ENCODE peak calls at places on chromosomes 5 and 9, in eight cellular contexts. Z is stimulated activated CD4-positive, alpha-beta T cell treated with anti-CD3 and anti-CD28 coated beads, TNF-alpha, amount 100 ng/mL, for 48 hours; Q is head of caudate nucleus; I is A549; K is epithelial cell of prostate; P is stimulated activated CD8-positive, alpha-beta memory T cell treated with anti-CD3 and anti-CD28 coated beads, Interleukin-4, amount 100 ng/mL, for 1 hour; N is T-helper 22 cell; A is glutamatergic neuron. X is an unnamed sample.

GRCh38 chr9:77464591-77465125 is 183.5 kb downstream of the GNA14 start:
- DNase-seq in Q (no peak), N (no peak), A (no peak), Z (no peak), I (no peak), K (no peak), P (no peak), X (no peak)

GRCh38 chr5:133831506-133832224 is 136.8 kb downstream of the C5orf15 start:
- DNase-seq in Q (no peak), N (no peak), P (no peak), K (peak; percentile 36), A (no peak), I (no peak), Z (no peak), X (no peak)

GRCh38 chr5:31585519-31586270 is 53.2 kb upstream of the PDZD2 start:
- DNase-seq in Q (no peak), A (no peak), Z (no peak), P (no peak), K (no peak), I (no peak), N (no peak), X (no peak)

GRCh38 chr5:88824892-88825781 is 57.8 kb downstream of the MEF2C start:
- DNase-seq in I (no peak), K (no peak), Z (no peak), P (no peak), A (no peak), Q (no peak), N (no peak), X (no peak)

GRCh38 chr9:20592673-20593072 is 29.6 kb downstream of the MLLT3 start:
- DNase-seq in K (no peak), Z (no peak), N (no peak), I (no peak), P (no peak), A (no peak), Q (no peak), X (no peak)

GRCh38 chr5:137357436-137357835 is 141.7 kb downstream of the SPOCK1 start:
- DNase-seq in Z (no peak), N (no peak), P (no peak), A (no peak), K (no peak), I (no peak), Q (no peak), X (no peak)

GRCh38 chr5:149345892-149346222 is 558 bp downstream of the GRPEL2 start:
- DNase-seq in I (no peak), P (no peak), Z (no peak), N (no peak), A (no peak), Q (no peak), K (no peak), X (no peak)

GRCh38 chr9:128420651-128421473 is at the start of gene CERCAM:
- DNase-seq in P (peak; percentile 19), Z (no peak), N (peak; percentile 29), Q (peak; percentile 53), K (no peak), A (peak; percentile 71), I (peak; percentile 72), X (no peak)

GRCh38 chr5:150139334-150139733 is 16.3 kb downstream of the PDGFRB start:
- DNase-seq in K (no peak), I (no peak), N (no peak), P (no peak), Q (no peak), A (no peak), Z (no peak), X (no peak)

GRCh38 chr9:8660383-8660782 is 860.8 kb upstream of the DMAC1 start:
- DNase-seq in N (no peak), Q (no peak), K (no peak), Z (no peak), I (no peak), A (no peak), P (no peak), X (no peak)

GRCh38 chr5:77356740-77357139 is 135.4 kb downstream of the WDR41 start:
- DNase-seq in I (no peak), A (no peak), Z (peak; percentile 9), N (no peak), P (no peak), Q (no peak), K (peak; percentile 56), X (no peak)

GRCh38 chr5:169945831-169946261 is 34.4 kb downstream of the INSYN2B start:
- DNase-seq in K (peak; percentile 50), P (no peak), A (no peak), I (no peak), Z (no peak), N (no peak), Q (peak; percentile 33), X (no peak)

GRCh38 chr5:175867587-175868347 is 3.6 kb upstream of the CPLX2 start:
- DNase-seq in P (no peak), Q (no peak), A (peak; percentile 62), Z (no peak), I (peak; percentile 95), N (no peak), K (no peak), X (no peak)

GRCh38 chr5:138646671-138647070 is 71.5 kb upstream of the HSPA9 start:
- DNase-seq in A (no peak), Z (no peak), P (no peak), I (no peak), N (no peak), Q (no peak), K (no peak), X (no peak)

GRCh38 chr9:104931256-104931655 is 3.3 kb upstream of the ABCA1 start:
- DNase-seq in Q (no peak), N (no peak), P (no peak), Z (no peak), I (no peak), K (no peak), A (no peak), X (no peak)

GRCh38 chr9:23829580-23830458 is 3.8 kb upstream of the ELAVL2 start:
- DNase-seq in A (no peak), Q (no peak), K (no peak), N (no peak), Z (no peak), P (no peak), I (no peak), X (no peak)

GRCh38 chr9:137305060-137305787 is 3.2 kb upstream of the NRARP start:
- DNase-seq in A (peak; percentile 81), Q (no peak), I (no peak), P (no peak), Z (peak; percentile 52), N (peak; percentile 23), K (no peak), X (no peak)

GRCh38 chr9:106403081-106403480 is 459.9 kb upstream of the ZNF462 start:
- DNase-seq in A (no peak), Z (no peak), N (no peak), Q (no peak), K (peak; percentile 65), P (no peak), I (no peak), X (no peak)

GRCh38 chr9:100554935-100555401 is 22.9 kb upstream of the CAVIN4 start:
- DNase-seq in P (no peak), Z (no peak), N (no peak), K (peak; percentile 22), I (no peak), Q (peak; percentile 21), A (no peak), X (no peak)

GRCh38 chr5:18433336-18433735 is 799.1 kb downstream of the TAF11L14 start:
- DNase-seq in Z (no peak), A (no peak), I (no peak), P (no peak), N (no peak), K (no peak), Q (no peak), X (no peak)

GRCh38 chr5:120806132-120806531 is 342.0 kb downstream of the PRR16 start:
- DNase-seq in P (no peak), K (no peak), Z (no peak), A (no peak), I (no peak), N (no peak), Q (no peak), X (no peak)

GRCh38 chr5:170761708-170762066 is 21.8 kb upstream of the GABRP start:
- DNase-seq in I (no peak), Z (no peak), A (no peak), N (no peak), P (no peak), Q (no peak), K (no peak), X (no peak)

GRCh38 chr5:15936505-15937245 is 242.9 kb downstream of the MARCHF11 start:
- DNase-seq in K (no peak), A (no peak), N (no peak), Z (no peak), Q (no peak), P (no peak), I (no peak), X (no peak)

GRCh38 chr5:73640861-73641320 is 14.9 kb downstream of the ARHGEF28 start:
- DNase-seq in A (no peak), Q (no peak), I (no peak), Z (no peak), P (no peak), N (no peak), K (no peak), X (no peak)

GRCh38 chr9:130287736-130288135 is 22.2 kb downstream of the HMCN2 start:
- DNase-seq in P (no peak), N (no peak), K (no peak), Q (no peak), Z (no peak), I (no peak), A (no peak), X (no peak)

GRCh38 chr9:81560851-81561732 is 128.3 kb downstream of the TLE1 start:
- DNase-seq in A (no peak), I (no peak), Z (no peak), Q (no peak), N (no peak), P (no peak), K (no peak), X (no peak)

GRCh38 chr9:114958021-114958846 is 27.8 kb upstream of the TNFSF8 start:
- DNase-seq in Z (peak; percentile 8), A (no peak), P (no peak), I (no peak), K (no peak), Q (no peak), N (no peak), X (no peak)

GRCh38 chr5:78574157-78574673 is 74.4 kb downstream of the LHFPL2 start:
- DNase-seq in Z (no peak), N (no peak), K (no peak), A (no peak), P (no peak), I (no peak), Q (no peak), X (no peak)

GRCh38 chr9:113375057-113376023 is 1.4 kb downstream of the HDHD3 start:
- DNase-seq in P (no peak), Z (no peak), Q (no peak), N (no peak), I (peak; percentile 22), A (no peak), K (no peak), X (no peak)

GRCh38 chr9:71793386-71794105 is 25.2 kb upstream of the CEMIP2 start:
- DNase-seq in I (no peak), Z (no peak), N (no peak), A (no peak), Q (no peak), P (no peak), K (no peak), X (no peak)

GRCh38 chr5:80346055-80346454 is 26.3 kb downstream of the SPZ1 start:
- DNase-seq in I (peak; percentile 28), Z (no peak), K (no peak), A (no peak), P (no peak), N (no peak), Q (no peak), X (peak; percentile 11)

GRCh38 chr9:137429974-137430722 is 7.0 kb downstream of the NOXA1 start:
- DNase-seq in Z (no peak), I (no peak), N (no peak), K (no peak), P (no peak), A (no peak), Q (no peak), X (no peak)

GRCh38 chr9:85212887-85213286 is 528.9 kb downstream of the AGTPBP1 start:
- DNase-seq in K (peak; percentile 92), Z (no peak), P (no peak), Q (no peak), I (no peak), N (no peak), A (no peak), X (no peak)

GRCh38 chr9:114409103-114409780 is 21.5 kb upstream of the AKNA start:
- DNase-seq in Z (no peak), N (no peak), I (no peak), K (no peak), Q (no peak), P (no peak), A (no peak), X (no peak)